ENCODE peak calls at places on chromosomes 6 and 20, in six cellular contexts. J is skeletal muscle cell, O is NCI-H2081, W is esophagus squamous epithelium, D is brain microvascular endothelial cell, M is C1 segment of cervical spinal cord. L is an unnamed sample.

GRCh38 chr20:53080969-53081871 is 109.1 kb downstream of the TSHZ2 start:
- DNase-seq in O (peak; percentile 5), D (no peak), W (no peak), M (no peak), J (no peak), L (no peak)

GRCh38 chr6:38436726-38437465 is 202.8 kb downstream of the BTBD9 start:
- DNase-seq in J (peak; percentile 17), D (peak; percentile 28), W (no peak), O (no peak), M (no peak), L (no peak)

GRCh38 chr6:43188426-43188825 is 6.4 kb downstream of the CUL9 start:
- DNase-seq in M (no peak), O (no peak), W (no peak), D (no peak), J (no peak), L (no peak)

GRCh38 chr6:79028641-79029314 is 49.3 kb downstream of the PHIP start:
- DNase-seq in M (no peak), D (no peak), J (no peak), W (no peak), O (no peak), L (no peak)

GRCh38 chr6:129186988-129187387 is 304.1 kb downstream of the LAMA2 start:
- DNase-seq in J (peak; percentile 77), D (peak; percentile 81), O (no peak), W (no peak), M (no peak), L (no peak)

GRCh38 chr6:169719117-169719516 is 5.2 kb downstream of the PHF10 start:
- DNase-seq in O (no peak), W (no peak), D (no peak), M (no peak), J (no peak), L (no peak)

GRCh38 chr20:5977975-5978374 is 27.5 kb downstream of the MCM8 start:
- DNase-seq in D (no peak), W (no peak), J (no peak), M (no peak), O (no peak), L (no peak)

GRCh38 chr20:2451939-2452732 is 18.5 kb downstream of the SNRPB start:
- DNase-seq in O (peak; percentile 64), D (peak; percentile 65), J (no peak), M (peak; percentile 37), W (no peak), L (peak; percentile 26)

GRCh38 chr6:43714311-43715055 is 26.9 kb upstream of the MRPS18A start:
- DNase-seq in J (no peak), W (no peak), M (no peak), O (no peak), D (no peak), L (no peak)

GRCh38 chr20:32510120-32510600 is 75.0 kb downstream of the NOL4L start:
- DNase-seq in J (no peak), D (no peak), O (no peak), M (no peak), W (no peak), L (no peak)

GRCh38 chr20:44495802-44496481 is 20.3 kb downstream of the TTPAL start:
- DNase-seq in M (no peak), O (no peak), J (peak; percentile 99), D (peak; percentile 97), W (no peak), L (no peak)

GRCh38 chr6:2196079-2196679 is 49.2 kb downstream of the GMDS start:
- DNase-seq in W (no peak), M (no peak), D (peak; percentile 55), J (no peak), O (peak; percentile 72), L (no peak)

GRCh38 chr6:56247654-56248122 is 308 bp upstream of the COL21A1 start:
- DNase-seq in J (no peak), M (no peak), D (no peak), W (no peak), O (no peak), L (no peak)

GRCh38 chr6:44122821-44123220 is 4.4 kb downstream of the MRPL14 start:
- DNase-seq in O (no peak), W (no peak), M (no peak), J (no peak), D (no peak), L (no peak)